ENCODE peak calls at places on chromosomes 2 and 18, in four cellular contexts. W is NT2/D1, B is GM12878, O is HepG2. C is an unnamed sample.

GRCh38 chr2:213722564-213722963 is 438.3 kb downstream of the SPAG16 start:
- DNase-seq in O (no peak), B (no peak), W (no peak), C (no peak)

GRCh38 chr2:179020156-179020750 is 29.7 kb downstream of the CCDC141 start:
- DNase-seq in O (peak), W (peak), B (no peak), C (peak)

GRCh38 chr2:104678181-104678580 is 175.7 kb upstream of the POU3F3 start:
- DNase-seq in W (no peak), B (no peak), O (no peak), C (no peak)

GRCh38 chr2:152098798-152099654 is at the start of gene CACNB4:
- DNase-seq in B (no peak), W (no peak), O (no peak), C (peak)

GRCh38 chr18:58225101-58225500 is 181.1 kb downstream of the NEDD4L start:
- DNase-seq in B (peak), W (no peak), O (no peak), C (no peak)

GRCh38 chr2:120398961-120399888 is 53.3 kb downstream of the INHBB start:
- DNase-seq in O (peak), W (no peak), B (no peak), C (no peak)

GRCh38 chr2:105409717-105410116 is 10.9 kb upstream of the FHL2 start:
- DNase-seq in W (no peak), B (no peak), O (no peak), C (no peak)

GRCh38 chr2:118865106-118865505 is 17.7 kb upstream of the EN1 start:
- DNase-seq in B (peak), O (peak), W (no peak), C (peak)

GRCh38 chr2:162123806-162124758 is 28.0 kb downstream of the GCG start:
- DNase-seq in W (peak), O (peak), B (peak), C (peak)

GRCh38 chr18:48607049-48607984 is 68.5 kb downstream of the CTIF start:
- DNase-seq in O (peak), B (no peak), W (no peak), C (no peak)

GRCh38 chr2:148965596-148966431 is 72.7 kb upstream of the LYPD6B start:
- DNase-seq in B (peak), O (no peak), W (no peak), C (no peak)

GRCh38 chr2:99757715-99758114 is 267.9 kb upstream of the REV1 start:
- DNase-seq in W (no peak), O (no peak), B (no peak), C (no peak)

GRCh38 chr2:8458461-8459459 is 223.1 kb upstream of the ID2 start:
- DNase-seq in W (no peak), B (no peak), O (no peak), C (no peak)

GRCh38 chr18:48290162-48290926 is 118.8 kb downstream of the ZBTB7C start:
- DNase-seq in B (no peak), O (no peak), W (no peak), C (no peak)

GRCh38 chr2:238970553-238971081 is 122.7 kb downstream of the TWIST2 start:
- DNase-seq in W (peak), O (peak), B (no peak), C (peak)

GRCh38 chr18:11042247-11042646 is 107.1 kb downstream of the PIEZO2 start:
- DNase-seq in O (peak), W (no peak), B (no peak), C (no peak)

GRCh38 chr2:171095014-171095582 is 65.6 kb downstream of the TLK1 start:
- DNase-seq in O (no peak), W (no peak), B (peak), C (no peak)

GRCh38 chr18:6994719-6995430 is 122.7 kb downstream of the LAMA1 start:
- DNase-seq in B (no peak), W (no peak), O (no peak), C (no peak)

GRCh38 chr2:225113356-225114015 is 71.2 kb upstream of the DOCK10 start:
- DNase-seq in W (no peak), O (no peak), B (no peak), C (no peak)

GRCh38 chr2:205762883-205763282 is 80.6 kb downstream of the NRP2 start:
- DNase-seq in B (no peak), O (no peak), W (no peak), C (no peak)

GRCh38 chr2:204434660-204435462 is 110.4 kb upstream of the PARD3B start:
- DNase-seq in O (no peak), W (no peak), B (no peak), C (no peak)

GRCh38 chr2:30709516-30709915 is 97.7 kb downstream of the CAPN13 start:
- DNase-seq in W (no peak), B (no peak), O (no peak), C (no peak)

GRCh38 chr2:114688241-114688640 is 245.8 kb downstream of the DPP10 start:
- DNase-seq in O (no peak), W (no peak), B (no peak), C (no peak)

GRCh38 chr2:109422758-109423500 is 190.8 kb downstream of the SEPTIN10 start:
- DNase-seq in B (no peak), O (no peak), W (no peak), C (no peak)

GRCh38 chr2:25078171-25079049 is 36.5 kb downstream of the EFR3B start:
- DNase-seq in B (no peak), W (no peak), O (peak), C (peak)

GRCh38 chr2:70467237-70467636 is 86.4 kb downstream of the TGFA start:
- DNase-seq in B (no peak), W (no peak), O (no peak), C (no peak)

GRCh38 chr2:160252278-160252887 is 52.3 kb upstream of the ITGB6 start:
- DNase-seq in W (no peak), B (no peak), O (peak), C (peak)

GRCh38 chr2:215899111-215900074 is 114.0 kb downstream of the MREG start:
- DNase-seq in B (no peak), W (no peak), O (no peak), C (no peak)

DNA sequence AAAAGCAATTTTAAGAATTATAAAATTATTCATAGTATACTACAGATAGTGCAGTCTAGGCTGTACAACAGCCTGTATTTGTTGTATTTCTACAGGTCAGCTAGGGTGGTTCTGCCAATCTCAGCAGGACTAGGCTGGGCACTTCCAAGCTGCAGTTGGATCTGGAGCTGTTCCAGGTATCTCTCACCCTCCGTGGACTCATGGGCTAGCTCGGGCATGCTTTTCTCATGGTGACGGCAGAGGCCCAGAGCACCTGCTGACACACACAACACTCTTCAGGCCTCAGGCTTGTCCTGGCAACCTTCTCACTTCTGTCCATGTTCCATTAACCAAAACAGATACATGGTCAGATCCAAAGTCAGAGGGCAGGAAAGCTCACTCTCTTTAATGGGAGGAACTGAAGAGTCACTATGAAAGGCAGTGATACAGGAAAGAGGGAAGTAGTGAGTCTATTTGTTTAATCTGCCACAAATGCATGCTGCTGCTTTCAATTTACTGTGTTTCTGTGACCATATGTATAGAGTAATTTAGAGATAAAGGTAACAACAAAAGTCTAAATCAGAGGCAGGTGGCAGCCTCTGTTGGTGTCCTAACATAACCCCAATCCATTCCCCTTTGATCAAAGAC is 462.4 kb upstream of the ACVR2A start:
- DNase-seq in W (no peak), B (no peak), O (no peak), C (no peak)
- TF ChIP-seq SUZ12 in W (no peak), B (no peak), O (no peak), C (no peak)

GRCh38 chr2:158969162-158969716 is 799 bp downstream of the TANC1 start:
- DNase-seq in O (no peak), W (no peak), B (no peak), C (no peak)

GRCh38 chr2:158967731-158968395 is 577 bp upstream of the TANC1 start:
- DNase-seq in W (no peak), O (no peak), B (no peak), C (peak)

GRCh38 chr2:158969717-158970521 is 1.5 kb downstream of the TANC1 start:
- DNase-seq in B (no peak), O (no peak), W (no peak), C (no peak)

GRCh38 chr2:158967114-158967730 is 1.2 kb upstream of the TANC1 start:
- DNase-seq in O (no peak), B (no peak), W (no peak), C (peak)

GRCh38 chr2:158968396-158969161 is at the start of gene TANC1:
- DNase-seq in O (peak), W (peak), B (peak), C (peak)
- TF ChIP-seq SUZ12 in O (no peak), W (no peak), B (no peak), C (no peak)

GRCh38 chr2:73837847-73838585 is 9.3 kb downstream of the STAMBP start:
- DNase-seq in B (no peak), O (no peak), W (no peak), C (no peak)
- TF ChIP-seq SUZ12 in B (no peak), O (no peak), W (no peak), C (no peak)

GRCh38 chr2:64606495-64607363 is 47.0 kb downstream of the SERTAD2 start:
- DNase-seq in B (peak), W (no peak), O (peak), C (no peak)
- TF ChIP-seq SUZ12 in B (no peak), W (no peak), O (no peak), C (no peak)

GRCh38 chr2:83900859-83901258 is 558.2 kb downstream of the SUCLG1 start:
- DNase-seq in O (no peak), B (no peak), W (no peak), C (no peak)
- TF ChIP-seq SUZ12 in O (no peak), B (no peak), W (no peak), C (no peak)

GRCh38 chr2:233803994-233804393 is 25.9 kb downstream of the MROH2A start:
- DNase-seq in O (no peak), B (no peak), W (no peak), C (no peak)
- TF ChIP-seq SUZ12 in O (no peak), B (no peak), W (no peak), C (no peak)